ENCODE peak calls at places on chromosome 5, in six cellular contexts. One of them, this sample, is unnamed.

GRCh38 chr5:138610468-138611294 is 35.5 kb upstream of the HSPA9 start:
- DNase-seq in mesenchymal stem cell: peak
- DNase-seq in neuronal stem cell: no peak
- DNase-seq in IMR-90: no peak
- DNase-seq in trophoblast cell: no peak
- DNase-seq in H1: no peak
- DNase-seq in this sample: peak

GRCh38 chr5:178839319-178839704 is 20.4 kb upstream of the ZNF354B start:
- DNase-seq in neuronal stem cell: no peak
- DNase-seq in IMR-90: no peak
- DNase-seq in mesenchymal stem cell: no peak
- DNase-seq in trophoblast cell: peak
- DNase-seq in H1: peak
- DNase-seq in this sample: peak

GRCh38 chr5:161105563-161105962 is 253.6 kb upstream of the ATP10B start:
- DNase-seq in mesenchymal stem cell: peak
- DNase-seq in H1: no peak
- DNase-seq in neuronal stem cell: no peak
- DNase-seq in IMR-90: no peak
- DNase-seq in trophoblast cell: no peak
- DNase-seq in this sample: peak

GRCh38 chr5:151553695-151554094 is 37.4 kb downstream of the FAT2 start:
- DNase-seq in neuronal stem cell: no peak
- DNase-seq in trophoblast cell: no peak
- DNase-seq in H1: no peak
- DNase-seq in IMR-90: no peak
- DNase-seq in mesenchymal stem cell: no peak
- DNase-seq in this sample: no peak

GRCh38 chr5:155311721-155312120 is 298.2 kb downstream of the KIF4B start:
- DNase-seq in trophoblast cell: no peak
- DNase-seq in H1: no peak
- DNase-seq in mesenchymal stem cell: no peak
- DNase-seq in IMR-90: no peak
- DNase-seq in neuronal stem cell: no peak
- DNase-seq in this sample: no peak

GRCh38 chr5:127041571-127041970 is 11.2 kb upstream of the MARCHF3 start:
- DNase-seq in mesenchymal stem cell: peak
- DNase-seq in trophoblast cell: no peak
- DNase-seq in neuronal stem cell: no peak
- DNase-seq in IMR-90: peak
- DNase-seq in H1: no peak
- DNase-seq in this sample: no peak

GRCh38 chr5:141516648-141517025 is 27.8 kb downstream of the PCDHGC5 start:
- DNase-seq in mesenchymal stem cell: no peak
- DNase-seq in IMR-90: no peak
- DNase-seq in neuronal stem cell: no peak
- DNase-seq in H1: no peak
- DNase-seq in trophoblast cell: no peak
- DNase-seq in this sample: no peak

GRCh38 chr5:165201364-165202143 is 1696.1 kb downstream of the MAT2B start:
- DNase-seq in trophoblast cell: no peak
- DNase-seq in IMR-90: peak
- DNase-seq in neuronal stem cell: no peak
- DNase-seq in mesenchymal stem cell: peak
- DNase-seq in H1: no peak
- DNase-seq in this sample: no peak

DNA sequence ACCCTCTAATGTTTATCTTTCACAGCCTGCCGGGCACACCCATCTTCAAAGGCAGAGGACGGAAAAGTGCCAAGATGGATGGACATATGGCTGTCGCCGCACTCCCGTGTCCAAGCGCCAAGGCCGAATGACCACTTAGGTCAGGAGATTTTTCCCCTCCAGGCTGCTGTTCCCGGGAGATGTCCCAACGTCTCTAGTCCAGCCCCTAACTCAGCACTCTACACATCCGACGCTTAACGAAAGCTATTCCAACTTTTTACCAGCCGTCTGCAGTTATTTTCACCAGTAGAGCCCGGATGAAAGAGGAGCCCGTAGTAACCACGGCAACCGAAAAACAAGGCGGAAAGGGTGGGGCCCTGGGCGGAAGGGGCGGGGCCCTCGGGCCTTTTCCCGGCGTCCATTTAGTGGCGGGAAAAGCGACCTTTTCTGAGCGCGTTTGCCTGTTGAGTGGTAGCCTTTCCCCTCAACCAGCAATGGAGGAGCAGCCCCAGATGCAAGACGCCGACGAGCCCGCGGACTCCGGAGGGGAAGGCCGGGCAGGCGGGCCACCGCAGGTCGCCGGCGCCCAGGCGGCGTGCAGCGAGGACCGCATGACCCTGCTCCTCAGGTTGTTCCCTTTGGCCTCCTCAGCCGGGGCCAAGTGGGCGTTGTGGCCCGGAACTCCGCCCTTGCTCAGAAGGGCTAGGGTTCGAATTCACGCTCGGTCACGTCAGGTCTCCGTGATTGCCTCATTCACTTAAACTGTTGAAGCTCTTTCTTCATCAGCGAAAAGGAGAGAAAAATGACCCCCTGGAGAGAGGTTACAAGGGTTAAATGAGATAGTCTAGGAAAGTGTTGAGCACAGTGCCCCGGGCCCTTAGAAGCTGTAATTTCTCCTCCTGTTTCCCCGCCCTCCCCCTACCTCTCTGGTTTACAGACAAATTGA is at the start of gene CENPH:
- DNase-seq in IMR-90: peak
- DNase-seq in H1: peak
- DNase-seq in trophoblast cell: peak
- DNase-seq in mesenchymal stem cell: peak
- DNase-seq in neuronal stem cell: peak
- DNase-seq in this sample: peak
- H3K4ac ChIP-seq in IMR-90: peak
- H3K4ac ChIP-seq in H1: no peak
- H3K4ac ChIP-seq in trophoblast cell: peak
- H3K4ac ChIP-seq in mesenchymal stem cell: peak
- H3K4ac ChIP-seq in neuronal stem cell: no peak
- H3K4ac ChIP-seq in this sample: no peak

DNA sequence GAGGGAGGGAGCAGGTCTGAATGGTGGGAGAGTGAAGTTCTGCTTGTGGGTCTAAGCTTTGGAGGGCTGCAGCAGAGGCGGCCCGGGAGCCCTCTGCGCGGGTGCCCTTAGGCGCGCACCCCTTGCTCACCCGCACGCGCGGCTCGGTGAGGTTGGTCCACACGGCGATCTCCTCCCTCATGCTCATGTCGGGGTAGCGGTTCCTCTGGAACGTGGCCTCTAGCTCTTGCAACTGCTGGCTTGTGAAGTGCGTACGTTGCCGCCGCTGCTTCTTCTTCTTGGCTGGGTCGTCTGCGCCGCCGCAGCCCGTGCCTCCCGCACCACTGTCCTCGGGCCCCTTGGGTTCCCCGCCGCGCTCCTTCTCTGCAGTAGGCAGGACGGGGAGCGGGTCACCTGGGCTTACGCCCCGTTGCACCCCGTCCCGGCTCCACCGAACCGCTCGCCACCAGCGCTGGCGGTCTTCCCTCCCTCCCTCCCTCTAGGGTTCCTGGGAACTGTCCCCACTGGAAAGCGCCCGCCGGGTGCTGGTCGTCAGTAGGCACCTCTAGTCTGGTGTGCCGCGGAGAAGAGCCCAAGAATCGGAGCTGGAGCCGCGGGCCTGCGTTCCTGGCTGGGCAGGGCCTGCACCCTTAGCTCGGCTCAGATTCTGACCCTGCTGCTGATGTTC is 2.7 kb downstream of the PITX1 start:
- DNase-seq in neuronal stem cell: no peak
- DNase-seq in H1: no peak
- DNase-seq in mesenchymal stem cell: peak
- DNase-seq in IMR-90: peak
- DNase-seq in trophoblast cell: no peak
- DNase-seq in this sample: peak
- H3K4me3 ChIP-seq in neuronal stem cell: no peak
- H3K4me3 ChIP-seq in H1: peak
- H3K4me3 ChIP-seq in mesenchymal stem cell: no peak
- H3K4me3 ChIP-seq in IMR-90: peak
- H3K4me3 ChIP-seq in trophoblast cell: no peak
- H3K4me3 ChIP-seq in this sample: peak

GRCh38 chr5:74693176-74693575 is 8.1 kb downstream of the HEXB start:
- DNase-seq in mesenchymal stem cell: no peak
- DNase-seq in trophoblast cell: peak
- DNase-seq in IMR-90: peak
- DNase-seq in H1: no peak
- DNase-seq in neuronal stem cell: no peak
- DNase-seq in this sample: no peak
- H3K27ac ChIP-seq in mesenchymal stem cell: no peak
- H3K27ac ChIP-seq in trophoblast cell: no peak
- H3K27ac ChIP-seq in IMR-90: no peak
- H3K27ac ChIP-seq in H1: no peak
- H3K27ac ChIP-seq in neuronal stem cell: no peak
- H3K27ac ChIP-seq in this sample: no peak

GRCh38 chr5:180786398-180787005 is 16.1 kb downstream of the MGAT1 start:
- DNase-seq in mesenchymal stem cell: peak
- DNase-seq in H1: no peak
- DNase-seq in neuronal stem cell: no peak
- DNase-seq in trophoblast cell: peak
- DNase-seq in IMR-90: no peak
- DNase-seq in this sample: peak
- H3K4ac ChIP-seq in mesenchymal stem cell: no peak
- H3K4ac ChIP-seq in H1: peak
- H3K4ac ChIP-seq in neuronal stem cell: no peak
- H3K4ac ChIP-seq in trophoblast cell: peak
- H3K4ac ChIP-seq in IMR-90: peak
- H3K4ac ChIP-seq in this sample: no peak